ENCODE peak calls at places on chromosomes 1 and 21, in nine cellular contexts. A, C, E, R, Q, G, Y, W and S are unnamed samples.

GRCh38 chr1:239884776-239885175 is 206.9 kb upstream of the FMN2 start:
- DNase-seq in A (no peak), C (no peak), E (no peak), R (no peak), Q (no peak), G (no peak), Y (no peak), W (no peak), S (no peak)

GRCh38 chr1:107870691-107871090 is 94.3 kb downstream of the VAV3 start:
- DNase-seq in A (no peak), C (peak), E (no peak), R (no peak), Q (no peak), G (peak), Y (no peak), W (no peak), S (no peak)

GRCh38 chr1:9466780-9467755 is 72.2 kb upstream of the SLC25A33 start:
- DNase-seq in A (no peak), C (no peak), E (no peak), R (no peak), Q (no peak), G (no peak), Y (no peak), W (no peak), S (no peak)

GRCh38 chr1:80143361-80143760 is 1136.8 kb upstream of the ADGRL4 start:
- DNase-seq in A (no peak), C (no peak), E (no peak), R (no peak), Q (no peak), G (no peak), Y (no peak), W (no peak), S (no peak)

GRCh38 chr1:190479537-190479936 is 1.9 kb upstream of the BRINP3 start:
- DNase-seq in A (no peak), C (no peak), E (no peak), R (peak), Q (no peak), G (peak), Y (no peak), W (no peak), S (no peak)

GRCh38 chr1:198328458-198329032 is 171.7 kb downstream of the NEK7 start:
- DNase-seq in A (no peak), C (no peak), E (no peak), R (no peak), Q (no peak), G (no peak), Y (no peak), W (no peak), S (no peak)

GRCh38 chr1:200374569-200375312 is 35.1 kb downstream of the ZNF281 start:
- DNase-seq in A (no peak), C (no peak), E (no peak), R (no peak), Q (no peak), G (no peak), Y (no peak), W (no peak), S (no peak)

GRCh38 chr1:235532350-235532749 is 28.1 kb upstream of the B3GALNT2 start:
- DNase-seq in A (no peak), C (peak), E (no peak), R (peak), Q (no peak), G (peak), Y (no peak), W (no peak), S (no peak)

GRCh38 chr1:241985787-241986186 is 13.1 kb downstream of the MAP1LC3C start:
- DNase-seq in A (no peak), C (peak), E (peak), R (peak), Q (peak), G (peak), Y (no peak), W (peak), S (peak)

GRCh38 chr1:39268112-39268581 is 63.7 kb downstream of the MACF1 start:
- DNase-seq in A (no peak), C (peak), E (peak), R (no peak), Q (peak), G (peak), Y (no peak), W (no peak), S (no peak)

GRCh38 chr1:229286099-229286766 is 15.3 kb downstream of the RAB4A start:
- DNase-seq in A (no peak), C (no peak), E (no peak), R (no peak), Q (no peak), G (peak), Y (no peak), W (no peak), S (no peak)

GRCh38 chr1:55768345-55768952 is 553.3 kb upstream of the USP24 start:
- DNase-seq in A (no peak), C (no peak), E (no peak), R (no peak), Q (no peak), G (no peak), Y (no peak), W (no peak), S (no peak)

GRCh38 chr1:50251592-50252165 is 143.0 kb downstream of the ELAVL4 start:
- DNase-seq in A (no peak), C (no peak), E (peak), R (no peak), Q (peak), G (no peak), Y (no peak), W (no peak), S (no peak)

GRCh38 chr1:31664528-31664927 is 19.9 kb upstream of the PEF1 start:
- DNase-seq in A (no peak), C (no peak), E (no peak), R (no peak), Q (no peak), G (no peak), Y (no peak), W (no peak), S (no peak)

GRCh38 chr1:36753451-36753850 is 270.7 kb upstream of the CSF3R start:
- DNase-seq in A (no peak), C (no peak), E (no peak), R (no peak), Q (no peak), G (no peak), Y (no peak), W (no peak), S (no peak)

GRCh38 chr1:209645574-209646452 is 6.4 kb downstream of the LAMB3 start:
- DNase-seq in A (no peak), C (no peak), E (no peak), R (no peak), Q (no peak), G (no peak), Y (no peak), W (no peak), S (no peak)

GRCh38 chr1:209672705-209673630 is 2.2 kb upstream of the G0S2 start:
- DNase-seq in A (no peak), C (no peak), E (no peak), R (no peak), Q (peak), G (peak), Y (no peak), W (no peak), S (no peak)

GRCh38 chr1:52602328-52603300 is at the start of gene GPX7:
- DNase-seq in A (no peak), C (peak), E (peak), R (no peak), Q (peak), G (no peak), Y (peak), W (peak), S (peak)

GRCh38 chr1:181191494-181192040 is 103.1 kb downstream of the IER5 start:
- DNase-seq in A (no peak), C (no peak), E (no peak), R (no peak), Q (no peak), G (no peak), Y (no peak), W (no peak), S (no peak)

GRCh38 chr1:214747050-214747615 is 144.1 kb downstream of the CENPF start:
- DNase-seq in A (no peak), C (no peak), E (no peak), R (no peak), Q (no peak), G (no peak), Y (no peak), W (no peak), S (no peak)

GRCh38 chr1:150560011-150560438 is 10.8 kb downstream of the ADAMTSL4 start:
- DNase-seq in A (no peak), C (no peak), E (peak), R (peak), Q (peak), G (peak), Y (peak), W (peak), S (peak)

GRCh38 chr1:3219005-3219724 is 150.2 kb downstream of the PRDM16 start:
- DNase-seq in A (no peak), C (peak), E (peak), R (no peak), Q (no peak), G (no peak), Y (no peak), W (no peak), S (peak)

GRCh38 chr21:42668620-42669019 is 15.2 kb downstream of the PDE9A start:
- DNase-seq in A (no peak), C (no peak), E (no peak), R (no peak), Q (no peak), G (no peak), Y (no peak), W (no peak), S (no peak)

GRCh38 chr21:42668193-42668592 is 14.8 kb downstream of the PDE9A start:
- DNase-seq in A (no peak), C (no peak), E (peak), R (no peak), Q (no peak), G (no peak), Y (no peak), W (no peak), S (no peak)

GRCh38 chr21:42666023-42666747 is 12.8 kb downstream of the PDE9A start:
- DNase-seq in A (no peak), C (no peak), E (peak), R (no peak), Q (no peak), G (no peak), Y (no peak), W (peak), S (no peak)

GRCh38 chr21:42665484-42665883 is 12.1 kb downstream of the PDE9A start:
- DNase-seq in A (no peak), C (no peak), E (no peak), R (no peak), Q (no peak), G (no peak), Y (no peak), W (no peak), S (no peak)

GRCh38 chr21:42666918-42667317 is 13.5 kb downstream of the PDE9A start:
- DNase-seq in A (no peak), C (no peak), E (no peak), R (no peak), Q (no peak), G (no peak), Y (no peak), W (no peak), S (no peak)
- TF ChIP-seq CTCF in A (no peak), C (no peak), E (no peak), R (no peak), Q (no peak), G (no peak), Y (no peak), W (no peak), S (no peak)

DNA sequence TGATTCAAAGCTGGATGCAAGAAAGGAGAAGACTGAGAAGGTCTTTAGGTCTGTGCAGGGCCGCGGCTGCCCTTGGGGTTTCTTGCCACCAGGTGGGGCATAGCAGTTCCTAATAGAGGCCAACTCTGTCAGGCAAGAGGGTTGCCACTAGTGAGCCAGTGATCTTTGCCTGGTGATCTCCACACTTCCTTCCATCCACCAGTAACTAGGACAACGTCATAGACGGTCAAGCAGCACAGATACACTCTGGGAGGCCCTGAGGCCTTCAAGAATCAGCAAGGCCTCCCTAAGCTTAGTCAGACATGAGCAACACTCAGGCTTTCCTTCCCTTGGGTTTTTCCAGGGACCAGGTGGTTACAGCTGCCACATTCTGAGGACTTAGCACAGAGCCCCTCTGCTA is 32.9 kb upstream of the ATP2B4 start:
- DNase-seq in A (no peak), C (no peak), E (no peak), R (peak), Q (peak), G (peak), Y (no peak), W (peak), S (no peak)
- TF ChIP-seq CTCF in A (peak), C (peak), E (no peak), R (peak), Q (no peak), G (peak), Y (peak), W (peak), S (no peak)

GRCh38 chr1:67812225-67812624 is 21.0 kb downstream of the GNG12 start:
- DNase-seq in A (no peak), C (no peak), E (no peak), R (no peak), Q (no peak), G (no peak), Y (no peak), W (no peak), S (no peak)
- TF ChIP-seq CTCF in A (no peak), C (no peak), E (no peak), R (no peak), Q (no peak), G (no peak), Y (no peak), W (no peak), S (no peak)

GRCh38 chr1:19407494-19408096 is 77.7 kb downstream of the CAPZB start:
- DNase-seq in A (no peak), C (no peak), E (no peak), R (no peak), Q (no peak), G (no peak), Y (no peak), W (no peak), S (no peak)

GRCh38 chr1:19411612-19412011 is 73.7 kb downstream of the CAPZB start:
- DNase-seq in A (no peak), C (no peak), E (no peak), R (no peak), Q (peak), G (no peak), Y (no peak), W (no peak), S (no peak)

GRCh38 chr1:19412654-19413053 is 72.7 kb downstream of the CAPZB start:
- DNase-seq in A (no peak), C (no peak), E (no peak), R (no peak), Q (no peak), G (no peak), Y (no peak), W (no peak), S (no peak)

GRCh38 chr1:19409477-19410086 is 75.8 kb downstream of the CAPZB start:
- DNase-seq in A (no peak), C (no peak), E (no peak), R (no peak), Q (no peak), G (no peak), Y (no peak), W (no peak), S (no peak)

GRCh38 chr1:19410393-19410792 is 74.9 kb downstream of the CAPZB start:
- DNase-seq in A (no peak), C (no peak), E (no peak), R (no peak), Q (no peak), G (no peak), Y (no peak), W (no peak), S (no peak)
- TF ChIP-seq CTCF in A (no peak), C (peak), E (no peak), R (peak), Q (no peak), G (no peak), Y (no peak), W (no peak), S (no peak)

GRCh38 chr1:7560601-7561181 is 210.4 kb upstream of the VAMP3 start:
- DNase-seq in A (peak), C (no peak), E (no peak), R (no peak), Q (no peak), G (no peak), Y (no peak), W (no peak), S (no peak)

GRCh38 chr1:7562729-7563605 is 208.1 kb upstream of the VAMP3 start:
- DNase-seq in A (no peak), C (no peak), E (no peak), R (no peak), Q (no peak), G (no peak), Y (no peak), W (no peak), S (no peak)

GRCh38 chr1:7560128-7560527 is 211.0 kb upstream of the VAMP3 start:
- DNase-seq in A (peak), C (no peak), E (no peak), R (no peak), Q (no peak), G (no peak), Y (no peak), W (no peak), S (no peak)

GRCh38 chr1:7561936-7562728 is 209.0 kb upstream of the VAMP3 start:
- DNase-seq in A (peak), C (no peak), E (no peak), R (no peak), Q (no peak), G (no peak), Y (no peak), W (no peak), S (no peak)

DNA sequence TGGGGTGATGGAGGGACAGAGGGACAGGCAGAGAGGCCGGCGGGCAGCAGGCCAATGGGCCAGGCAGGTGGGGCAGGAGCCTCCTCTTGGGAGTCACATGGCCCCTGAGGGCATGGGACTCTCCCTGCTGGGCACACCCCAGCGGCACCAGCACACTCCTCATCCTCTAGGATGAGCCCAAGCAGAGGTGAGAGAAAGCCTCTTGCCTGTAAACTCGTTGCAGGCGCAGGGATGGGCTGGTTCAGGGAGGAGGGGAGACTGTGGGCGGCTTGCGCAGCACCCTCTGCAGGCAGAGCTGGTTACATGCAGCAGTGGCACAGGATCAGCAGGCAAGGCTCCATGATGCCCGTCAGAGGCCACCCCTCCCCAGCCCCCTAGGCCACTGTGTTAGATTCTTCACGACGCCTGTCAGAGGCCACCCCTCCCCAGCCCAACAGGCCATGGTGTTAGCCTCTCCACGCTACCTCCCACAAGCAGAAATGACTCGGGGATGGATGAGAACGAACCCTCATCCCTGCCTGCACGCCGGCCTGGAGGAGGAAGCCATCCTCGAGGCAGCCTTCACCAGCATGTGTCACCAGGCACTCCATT is 209.7 kb upstream of the VAMP3 start:
- DNase-seq in A (peak), C (no peak), E (peak), R (no peak), Q (no peak), G (no peak), Y (no peak), W (peak), S (peak)
- TF ChIP-seq CTCF in A (no peak), C (peak), E (peak), R (peak), Q (peak), G (peak), Y (peak), W (peak), S (peak)

DNA sequence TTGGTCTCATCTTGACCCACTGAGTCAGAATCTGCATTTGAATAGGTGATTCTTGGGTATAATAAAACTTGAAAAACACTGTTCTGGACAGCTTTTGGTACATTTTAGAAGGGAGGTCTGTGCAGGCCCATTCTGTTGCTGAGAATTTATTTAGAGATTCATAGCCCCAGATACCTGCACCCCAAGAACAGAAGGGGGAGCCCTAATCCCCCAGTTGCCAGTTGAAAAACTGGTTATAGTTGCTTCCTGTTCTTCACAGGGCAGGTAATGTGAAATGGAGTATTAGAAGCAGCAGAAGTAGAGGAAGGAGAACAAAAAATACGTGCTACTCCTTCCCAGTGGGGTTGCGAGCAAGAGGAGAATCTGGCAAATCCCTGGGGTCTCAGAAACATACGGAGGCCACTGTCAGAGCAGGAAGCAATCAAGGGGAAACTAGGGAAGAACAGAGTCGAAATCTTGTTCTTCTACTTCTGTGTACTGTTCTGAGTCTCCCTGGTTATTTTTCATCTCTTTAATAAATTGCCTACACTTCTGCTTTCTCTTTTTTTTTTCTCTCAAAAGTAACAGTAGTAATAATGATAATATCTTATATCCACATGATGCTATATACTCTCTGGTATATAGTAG is 4.6 kb upstream of the CLCA2 start:
- DNase-seq in A (no peak), C (peak), E (no peak), R (no peak), Q (peak), G (peak), Y (no peak), W (peak), S (no peak)
- TF ChIP-seq CTCF in A (peak), C (peak), E (no peak), R (peak), Q (peak), G (peak), Y (peak), W (peak), S (peak)

DNA sequence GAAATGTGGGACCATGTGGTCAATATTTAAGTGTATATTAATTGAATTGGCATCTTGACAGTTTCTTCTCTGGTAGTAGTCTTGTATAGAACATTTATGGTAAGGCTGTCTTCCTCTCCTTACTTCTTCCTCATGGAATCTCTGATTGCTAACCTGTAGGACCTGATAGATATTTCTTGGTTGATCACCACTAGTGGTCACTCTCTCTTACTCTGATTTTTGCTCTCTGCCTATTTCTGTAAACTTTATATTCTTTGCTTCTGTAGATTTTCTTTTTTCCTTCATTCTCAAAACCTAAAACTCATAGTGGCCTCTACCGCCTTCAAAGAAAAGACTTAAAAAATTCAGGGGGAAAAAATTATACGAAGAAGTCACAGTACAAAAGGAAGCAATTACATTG is 21.2 kb downstream of the MAST2 start:
- DNase-seq in A (no peak), C (no peak), E (no peak), R (no peak), Q (no peak), G (no peak), Y (no peak), W (no peak), S (no peak)
- TF ChIP-seq CTCF in A (no peak), C (no peak), E (no peak), R (peak), Q (no peak), G (no peak), Y (no peak), W (no peak), S (no peak)